ENCODE peak calls at places on chromosomes 11 and 22, in ten cellular contexts. N, J, A, V, Y, G, U, T, X and S are unnamed samples. For H3K4me1, the result is how much of the 10 kb centered on the place peaks cover.

GRCh38 chr22:24553597-24554315 is 1.2 kb downstream of the GUCD1 start:
- DNase-seq in N (peak), J (peak), A (no peak), V (no peak), Y (peak), G (peak), U (peak), T (no peak), X (no peak), S (peak)

GRCh38 chr11:29343465-29344333 is 673.1 kb downstream of the KCNA4 start:
- DNase-seq in N (peak), J (peak), A (peak), V (no peak), Y (peak), G (peak), U (no peak), T (peak), X (peak), S (peak)

GRCh38 chr11:120120805-120121335 is 17.0 kb downstream of the TRIM29 start:
- DNase-seq in N (no peak), J (no peak), A (no peak), V (no peak), Y (no peak), G (no peak), U (no peak), T (no peak), X (no peak), S (no peak)

GRCh38 chr11:97717922-97718321 is 1302.8 kb upstream of the CNTN5 start:
- DNase-seq in N (no peak), J (no peak), A (no peak), V (no peak), Y (no peak), G (no peak), U (no peak), T (no peak), X (no peak), S (no peak)

GRCh38 chr11:93783767-93784151 is 323 bp upstream of the MED17 start:
- DNase-seq in N (no peak), J (no peak), A (no peak), V (no peak), Y (no peak), G (no peak), U (no peak), T (no peak), X (no peak), S (no peak)

GRCh38 chr22:23177197-23177596 is 3.1 kb upstream of the BCR start:
- DNase-seq in N (no peak), J (no peak), A (no peak), V (no peak), Y (no peak), G (no peak), U (no peak), T (no peak), X (no peak), S (no peak)

GRCh38 chr11:40188848-40189247 is 1270.6 kb downstream of the LRRC4C start:
- DNase-seq in N (no peak), J (no peak), A (no peak), V (no peak), Y (no peak), G (no peak), U (no peak), T (no peak), X (peak), S (no peak)

GRCh38 chr11:16299884-16300778 is 56.2 kb downstream of the SOX6 start:
- DNase-seq in N (no peak), J (no peak), A (no peak), V (no peak), Y (no peak), G (peak), U (no peak), T (no peak), X (no peak), S (no peak)

GRCh38 chr22:33757443-33758124 is 162.7 kb downstream of the LARGE1 start:
- DNase-seq in N (no peak), J (no peak), A (no peak), V (no peak), Y (no peak), G (no peak), U (no peak), T (no peak), X (peak), S (no peak)

GRCh38 chr11:33699515-33700424 is 856 bp downstream of the C11orf91 start:
- DNase-seq in N (peak), J (peak), A (no peak), V (no peak), Y (no peak), G (no peak), U (no peak), T (no peak), X (peak), S (peak)

GRCh38 chr11:119902656-119903181 is 173.7 kb upstream of the NECTIN1 start:
- DNase-seq in N (no peak), J (no peak), A (no peak), V (no peak), Y (no peak), G (no peak), U (no peak), T (no peak), X (no peak), S (no peak)

GRCh38 chr11:86151188-86152005 is 82.5 kb upstream of the PICALM start:
- DNase-seq in N (no peak), J (no peak), A (no peak), V (no peak), Y (peak), G (peak), U (peak), T (no peak), X (no peak), S (no peak)

GRCh38 chr11:72425053-72425980 is 9.0 kb downstream of the CLPB start:
- DNase-seq in N (peak), J (no peak), A (no peak), V (no peak), Y (no peak), G (no peak), U (peak), T (no peak), X (no peak), S (no peak)

GRCh38 chr11:13972033-13972910 is 9.7 kb downstream of the SPON1 start:
- DNase-seq in N (no peak), J (no peak), A (no peak), V (no peak), Y (no peak), G (no peak), U (no peak), T (no peak), X (no peak), S (no peak)

GRCh38 chr11:35623708-35624168 is 5.5 kb downstream of the FJX1 start:
- DNase-seq in N (no peak), J (no peak), A (no peak), V (no peak), Y (no peak), G (peak), U (no peak), T (no peak), X (no peak), S (no peak)

GRCh38 chr11:2742201-2742600 is 42.4 kb upstream of the KCNQ1OT1 start:
- DNase-seq in N (no peak), J (no peak), A (no peak), V (no peak), Y (no peak), G (no peak), U (peak), T (no peak), X (no peak), S (no peak)

GRCh38 chr11:47983464-47984397 is 3.4 kb downstream of the PTPRJ start:
- DNase-seq in N (no peak), J (no peak), A (no peak), V (no peak), Y (no peak), G (peak), U (no peak), T (peak), X (no peak), S (no peak)

GRCh38 chr11:122646549-122647340 is 8.8 kb upstream of the UBASH3B start:
- DNase-seq in N (no peak), J (no peak), A (no peak), V (no peak), Y (no peak), G (peak), U (no peak), T (no peak), X (no peak), S (no peak)

GRCh38 chr11:80390546-80390945 is 949.7 kb upstream of the TENM4 start:
- DNase-seq in N (no peak), J (no peak), A (no peak), V (no peak), Y (no peak), G (no peak), U (no peak), T (no peak), X (no peak), S (no peak)

GRCh38 chr11:95360382-95360781 is 129.4 kb upstream of the SESN3 start:
- DNase-seq in N (no peak), J (no peak), A (no peak), V (no peak), Y (no peak), G (peak), U (no peak), T (no peak), X (no peak), S (no peak)

GRCh38 chr11:132231656-132232173 is 861.3 kb downstream of the NTM start:
- DNase-seq in N (no peak), J (no peak), A (no peak), V (no peak), Y (no peak), G (no peak), U (no peak), T (no peak), X (no peak), S (no peak)

GRCh38 chr22:22194931-22195264 is 49.7 kb upstream of the VPREB1 start:
- DNase-seq in N (no peak), J (no peak), A (no peak), V (no peak), Y (no peak), G (no peak), U (no peak), T (no peak), X (no peak), S (no peak)

GRCh38 chr11:11977206-11977938 is 31.1 kb downstream of the DKK3 start:
- DNase-seq in N (peak), J (peak), A (no peak), V (no peak), Y (peak), G (peak), U (peak), T (peak), X (no peak), S (peak)

GRCh38 chr11:11975201-11976092 is 33.0 kb downstream of the DKK3 start:
- DNase-seq in N (no peak), J (no peak), A (no peak), V (no peak), Y (no peak), G (no peak), U (no peak), T (no peak), X (no peak), S (no peak)

GRCh38 chr11:11978792-11979486 is 29.5 kb downstream of the DKK3 start:
- DNase-seq in N (peak), J (peak), A (no peak), V (no peak), Y (peak), G (peak), U (peak), T (no peak), X (peak), S (no peak)

GRCh38 chr11:11978098-11978637 is 30.3 kb downstream of the DKK3 start:
- DNase-seq in N (no peak), J (no peak), A (no peak), V (no peak), Y (no peak), G (no peak), U (no peak), T (no peak), X (no peak), S (no peak)

DNA sequence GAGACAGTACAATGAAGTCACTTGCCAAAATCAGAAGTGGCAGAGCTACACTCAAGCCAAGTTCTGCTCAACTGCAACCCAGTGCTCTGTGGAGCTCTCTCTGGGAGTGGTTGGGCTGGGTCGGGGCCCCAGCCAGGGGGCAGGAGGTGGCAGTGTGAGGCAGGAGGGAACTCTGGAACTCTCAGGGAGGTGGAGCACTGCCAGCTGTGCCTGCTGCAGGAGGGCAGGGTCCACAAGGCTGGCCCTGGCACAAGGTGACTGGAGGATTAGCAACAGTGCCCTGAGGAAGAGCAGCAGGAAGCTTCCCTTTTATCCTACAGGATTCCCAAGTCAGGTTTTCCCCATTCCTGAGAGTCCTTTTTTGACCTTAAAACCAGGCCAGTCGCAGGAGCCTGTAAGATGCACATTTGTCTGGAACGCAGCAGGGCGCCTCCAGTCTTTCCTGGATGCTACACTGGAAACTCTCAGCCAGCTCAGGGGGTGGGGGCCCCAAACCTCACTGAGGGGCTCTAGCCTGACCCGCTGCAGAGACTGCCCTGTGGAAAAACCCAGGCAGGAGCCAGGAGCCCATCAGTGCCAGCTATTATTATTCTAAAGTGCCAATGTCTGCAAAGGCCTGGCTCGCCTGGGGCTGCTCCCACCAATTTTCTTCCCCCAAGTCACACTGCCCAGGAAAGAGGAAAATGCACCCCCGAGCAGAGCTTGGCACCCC is 31.8 kb downstream of the DKK3 start:
- DNase-seq in N (no peak), J (peak), A (no peak), V (no peak), Y (no peak), G (no peak), U (no peak), T (peak), X (no peak), S (no peak)
- H3K4me3 ChIP-seq in N (no peak), J (no peak), A (no peak), V (no peak), Y (no peak), G (peak), U (no peak), T (peak), X (no peak), S (no peak)

DNA sequence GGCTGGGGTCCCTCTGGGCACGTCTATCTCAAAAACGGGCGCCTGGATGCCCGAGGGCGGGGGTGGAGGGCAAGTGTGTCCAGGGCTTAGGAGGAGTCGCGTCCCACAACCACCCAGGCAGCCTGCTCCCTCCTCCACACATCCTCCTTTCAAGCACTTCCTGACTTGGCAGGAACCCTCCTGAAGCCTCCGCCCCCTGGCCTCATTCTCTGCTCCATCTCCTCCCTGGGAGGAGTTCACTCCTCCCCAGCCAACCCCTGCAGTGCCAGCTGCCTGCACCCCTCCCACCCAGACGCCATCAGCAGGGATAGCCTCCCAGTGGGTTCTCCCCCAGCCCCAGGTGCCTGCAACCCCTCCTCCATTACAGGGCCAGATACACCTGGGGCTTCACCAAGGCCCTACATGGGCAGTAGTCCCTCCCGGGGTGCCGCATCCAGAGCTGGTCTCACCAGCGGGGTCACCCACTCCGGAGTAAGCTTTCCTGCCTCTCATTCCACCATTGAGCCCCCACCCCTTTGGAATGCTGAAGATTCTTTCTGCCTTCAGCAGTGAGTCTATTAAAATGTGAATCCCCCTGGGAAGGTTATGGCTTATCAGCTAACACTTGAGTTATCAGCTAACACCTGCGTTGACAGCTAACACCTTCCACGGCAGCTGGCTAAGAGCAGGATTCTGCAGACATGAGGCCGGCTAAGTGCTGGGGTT is 24.4 kb downstream of the RTN4R start:
- DNase-seq in N (peak), J (peak), A (no peak), V (peak), Y (no peak), G (peak), U (peak), T (peak), X (no peak), S (peak)
- H3K4me1 ChIP-seq in N (half or more), J (under half), A (half or more), V (half or more), Y (under half), G (half or more), U (under half), T (under half), X (under half), S (under half)

GRCh38 chr11:1308745-1309497 is 511 bp downstream of the TOLLIP start:
- DNase-seq in N (no peak), J (no peak), A (no peak), V (peak), Y (no peak), G (peak), U (no peak), T (no peak), X (no peak), S (no peak)

GRCh38 chr11:1309498-1310314 is at the start of gene TOLLIP:
- DNase-seq in N (peak), J (peak), A (peak), V (peak), Y (peak), G (peak), U (peak), T (peak), X (peak), S (peak)

GRCh38 chr11:1307998-1308744 is 1.3 kb downstream of the TOLLIP start:
- DNase-seq in N (no peak), J (no peak), A (no peak), V (no peak), Y (no peak), G (no peak), U (no peak), T (no peak), X (peak), S (no peak)

GRCh38 chr11:1310315-1310687 is 869 bp upstream of the TOLLIP start:
- DNase-seq in N (no peak), J (peak), A (no peak), V (no peak), Y (no peak), G (no peak), U (no peak), T (no peak), X (no peak), S (peak)

GRCh38 chr11:1310772-1311468 is 1.5 kb upstream of the TOLLIP start:
- DNase-seq in N (no peak), J (no peak), A (no peak), V (peak), Y (no peak), G (no peak), U (no peak), T (no peak), X (no peak), S (peak)
- H3K4me3 ChIP-seq in N (no peak), J (peak), A (no peak), V (no peak), Y (no peak), G (peak), U (no peak), T (no peak), X (no peak), S (no peak)

GRCh38 chr11:65291613-65292012 is 23.1 kb upstream of the CDC42EP2 start:
- DNase-seq in N (no peak), J (no peak), A (no peak), V (no peak), Y (no peak), G (peak), U (no peak), T (peak), X (no peak), S (no peak)

GRCh38 chr11:65288706-65289536 is 25.7 kb upstream of the CDC42EP2 start:
- DNase-seq in N (no peak), J (no peak), A (no peak), V (no peak), Y (no peak), G (no peak), U (peak), T (no peak), X (no peak), S (no peak)

GRCh38 chr11:65290448-65291165 is 24.1 kb upstream of the CDC42EP2 start:
- DNase-seq in N (peak), J (peak), A (no peak), V (no peak), Y (peak), G (peak), U (peak), T (peak), X (peak), S (peak)

GRCh38 chr11:65287601-65288000 is 25.8 kb downstream of the POLA2 start:
- DNase-seq in N (no peak), J (no peak), A (no peak), V (no peak), Y (no peak), G (no peak), U (no peak), T (no peak), X (no peak), S (no peak)

GRCh38 chr11:65286686-65287085 is 24.9 kb downstream of the POLA2 start:
- DNase-seq in N (no peak), J (no peak), A (no peak), V (no peak), Y (no peak), G (no peak), U (no peak), T (no peak), X (no peak), S (no peak)
- H3K4me1 ChIP-seq in N (under half), J (under half), A (under half), V (under half), Y (under half), G (under half), U (under half), T (under half), X (under half), S (under half)

GRCh38 chr11:720642-721346 is 14.8 kb downstream of the EPS8L2 start:
- DNase-seq in N (no peak), J (peak), A (peak), V (peak), Y (no peak), G (no peak), U (no peak), T (no peak), X (no peak), S (peak)
- H3K4me3 ChIP-seq in N (no peak), J (no peak), A (peak), V (peak), Y (no peak), G (no peak), U (peak), T (no peak), X (no peak), S (no peak)

GRCh38 chr11:58574851-58575250 is 805 bp downstream of the LPXN start:
- DNase-seq in N (no peak), J (no peak), A (no peak), V (no peak), Y (no peak), G (peak), U (no peak), T (no peak), X (no peak), S (no peak)

GRCh38 chr11:58573451-58574104 is 2.1 kb downstream of the LPXN start:
- DNase-seq in N (peak), J (no peak), A (no peak), V (peak), Y (peak), G (peak), U (peak), T (peak), X (no peak), S (no peak)

GRCh38 chr11:58577441-58578135 is 1.3 kb upstream of the ZFP91 start:
- DNase-seq in N (peak), J (peak), A (no peak), V (peak), Y (peak), G (peak), U (peak), T (no peak), X (no peak), S (peak)

GRCh38 chr11:58576792-58577440 is 1.3 kb upstream of the LPXN start:
- DNase-seq in N (no peak), J (no peak), A (no peak), V (no peak), Y (no peak), G (peak), U (peak), T (peak), X (no peak), S (no peak)

GRCh38 chr11:58575377-58576020 is at the start of gene LPXN:
- DNase-seq in N (no peak), J (peak), A (no peak), V (peak), Y (no peak), G (peak), U (no peak), T (no peak), X (no peak), S (no peak)
- H3K4me1 ChIP-seq in N (under half), J (under half), A (under half), V (under half), Y (half or more), G (under half), U (under half), T (under half), X (under half), S (under half)